ENCODE peak calls at places on chromosomes 5 and 9, in ten cellular contexts. One of them, this sample, is unnamed.

GRCh38 chr5:178350361-178351220 is 118.0 kb upstream of the PHYKPL start:
- DNase-seq in GM19239: no peak
- DNase-seq in T-helper 1 cell: no peak
- DNase-seq in T-helper 22 cell: no peak
- DNase-seq in kidney glomerular epithelial cell: no peak
- DNase-seq in fibroblast of mammary gland: no peak
- DNase-seq in iPS-NIHi11: no peak
- DNase-seq in HCEC 1CT: no peak
- DNase-seq in transverse colon: no peak
- DNase-seq in Kasumi-1: peak; percentile 22
- DNase-seq in this sample: peak; percentile 7

GRCh38 chr5:1800470-1801060 is 642 bp upstream of the NDUFS6 start:
- DNase-seq in Kasumi-1: peak; percentile 35
- DNase-seq in transverse colon: peak; percentile 32
- DNase-seq in HCEC 1CT: no peak
- DNase-seq in T-helper 1 cell: peak; percentile 48
- DNase-seq in fibroblast of mammary gland: no peak
- DNase-seq in T-helper 22 cell: peak; percentile 45
- DNase-seq in iPS-NIHi11: no peak
- DNase-seq in kidney glomerular epithelial cell: no peak
- DNase-seq in GM19239: no peak
- DNase-seq in this sample: peak; percentile 42

GRCh38 chr5:79547982-79548381 is 34.0 kb upstream of the HOMER1 start:
- DNase-seq in Kasumi-1: no peak
- DNase-seq in kidney glomerular epithelial cell: no peak
- DNase-seq in iPS-NIHi11: no peak
- DNase-seq in T-helper 22 cell: no peak
- DNase-seq in transverse colon: no peak
- DNase-seq in fibroblast of mammary gland: no peak
- DNase-seq in HCEC 1CT: no peak
- DNase-seq in T-helper 1 cell: no peak
- DNase-seq in GM19239: no peak
- DNase-seq in this sample: peak; percentile 93

GRCh38 chr9:93676310-93677054 is 100.1 kb downstream of the PHF2 start:
- DNase-seq in HCEC 1CT: no peak
- DNase-seq in kidney glomerular epithelial cell: no peak
- DNase-seq in transverse colon: peak; percentile 6
- DNase-seq in iPS-NIHi11: no peak
- DNase-seq in T-helper 1 cell: no peak
- DNase-seq in T-helper 22 cell: no peak
- DNase-seq in fibroblast of mammary gland: no peak
- DNase-seq in Kasumi-1: no peak
- DNase-seq in GM19239: no peak
- DNase-seq in this sample: no peak

GRCh38 chr5:60295423-60295822 is 401.9 kb upstream of the PDE4D start:
- DNase-seq in kidney glomerular epithelial cell: peak; percentile 49
- DNase-seq in T-helper 1 cell: no peak
- DNase-seq in fibroblast of mammary gland: peak; percentile 53
- DNase-seq in T-helper 22 cell: no peak
- DNase-seq in HCEC 1CT: peak; percentile 55
- DNase-seq in GM19239: no peak
- DNase-seq in transverse colon: peak; percentile 17
- DNase-seq in iPS-NIHi11: peak; percentile 25
- DNase-seq in Kasumi-1: peak; percentile 57
- DNase-seq in this sample: no peak

GRCh38 chr5:6703791-6704190 is 9.4 kb upstream of the TENT4A start:
- DNase-seq in Kasumi-1: no peak
- DNase-seq in iPS-NIHi11: no peak
- DNase-seq in kidney glomerular epithelial cell: no peak
- DNase-seq in GM19239: no peak
- DNase-seq in T-helper 22 cell: no peak
- DNase-seq in HCEC 1CT: peak; percentile 73
- DNase-seq in transverse colon: no peak
- DNase-seq in T-helper 1 cell: no peak
- DNase-seq in fibroblast of mammary gland: peak; percentile 36
- DNase-seq in this sample: no peak

GRCh38 chr5:147391781-147392180 is 118.1 kb downstream of the DPYSL3 start:
- DNase-seq in T-helper 1 cell: no peak
- DNase-seq in fibroblast of mammary gland: peak; percentile 96
- DNase-seq in GM19239: no peak
- DNase-seq in T-helper 22 cell: no peak
- DNase-seq in transverse colon: peak; percentile 48
- DNase-seq in HCEC 1CT: peak; percentile 73
- DNase-seq in iPS-NIHi11: peak; percentile 22
- DNase-seq in kidney glomerular epithelial cell: peak; percentile 84
- DNase-seq in Kasumi-1: peak; percentile 82
- DNase-seq in this sample: peak; percentile 74

GRCh38 chr5:64635056-64635686 is 55.1 kb upstream of the SHISAL2B start:
- DNase-seq in HCEC 1CT: peak; percentile 19
- DNase-seq in transverse colon: no peak
- DNase-seq in Kasumi-1: peak; percentile 71
- DNase-seq in T-helper 22 cell: no peak
- DNase-seq in kidney glomerular epithelial cell: peak; percentile 56
- DNase-seq in iPS-NIHi11: peak; percentile 20
- DNase-seq in fibroblast of mammary gland: peak; percentile 46
- DNase-seq in GM19239: no peak
- DNase-seq in T-helper 1 cell: no peak
- DNase-seq in this sample: no peak

GRCh38 chr5:125190232-125191051 is 444.0 kb upstream of the ZNF608 start:
- DNase-seq in T-helper 1 cell: no peak
- DNase-seq in iPS-NIHi11: no peak
- DNase-seq in GM19239: no peak
- DNase-seq in transverse colon: no peak
- DNase-seq in HCEC 1CT: no peak
- DNase-seq in Kasumi-1: no peak
- DNase-seq in kidney glomerular epithelial cell: no peak
- DNase-seq in T-helper 22 cell: no peak
- DNase-seq in fibroblast of mammary gland: no peak
- DNase-seq in this sample: no peak

GRCh38 chr5:93604119-93604963 is 21.3 kb downstream of the NR2F1 start:
- DNase-seq in HCEC 1CT: no peak
- DNase-seq in fibroblast of mammary gland: peak; percentile 52
- DNase-seq in T-helper 1 cell: no peak
- DNase-seq in GM19239: no peak
- DNase-seq in kidney glomerular epithelial cell: no peak
- DNase-seq in iPS-NIHi11: no peak
- DNase-seq in transverse colon: no peak
- DNase-seq in Kasumi-1: no peak
- DNase-seq in T-helper 22 cell: no peak
- DNase-seq in this sample: no peak

This sample was measured in trophoblast cell.